ENCODE peak calls at places on chromosomes 1 and 21, in seven cellular contexts. N, O, G, M, R, D and V are unnamed samples.

GRCh38 chr1:53715478-53715877 is 23.5 kb downstream of the GLIS1 start:
- DNase-seq in N (no peak), O (peak), G (no peak), M (no peak), R (peak), D (no peak), V (no peak)

GRCh38 chr1:100387209-100387608 is 34.9 kb downstream of the CDC14A start:
- DNase-seq in N (no peak), O (no peak), G (no peak), M (no peak), R (no peak), D (no peak), V (no peak)

GRCh38 chr1:4963251-4963650 is 308.8 kb downstream of the AJAP1 start:
- DNase-seq in N (no peak), O (peak), G (no peak), M (peak), R (no peak), D (no peak), V (no peak)

GRCh38 chr1:36223373-36223995 is 759 bp upstream of the THRAP3 start:
- DNase-seq in N (no peak), O (peak), G (no peak), M (peak), R (no peak), D (no peak), V (peak)

GRCh38 chr1:73627723-73628122 is 570.3 kb downstream of the LRRIQ3 start:
- DNase-seq in N (no peak), O (no peak), G (no peak), M (no peak), R (no peak), D (no peak), V (no peak)

GRCh38 chr1:27940297-27940696 is 5.5 kb downstream of the SMPDL3B start:
- DNase-seq in N (peak), O (peak), G (peak), M (peak), R (no peak), D (no peak), V (peak)

GRCh38 chr1:37657620-37658412 is 23.1 kb upstream of the RSPO1 start:
- DNase-seq in N (no peak), O (no peak), G (no peak), M (no peak), R (no peak), D (no peak), V (no peak)

GRCh38 chr21:36966066-36966845 is at the start of gene HLCS:
- DNase-seq in N (peak), O (peak), G (peak), M (peak), R (peak), D (peak), V (peak)

GRCh38 chr1:51736702-51737101 is 119.8 kb downstream of the OSBPL9 start:
- DNase-seq in N (no peak), O (peak), G (no peak), M (no peak), R (no peak), D (no peak), V (peak)

GRCh38 chr21:28419110-28419509 is 573.6 kb downstream of the LTN1 start:
- DNase-seq in N (no peak), O (no peak), G (no peak), M (no peak), R (no peak), D (no peak), V (no peak)

GRCh38 chr21:14284439-14284838 is 68.5 kb downstream of the RBM11 start:
- DNase-seq in N (no peak), O (no peak), G (no peak), M (no peak), R (no peak), D (no peak), V (no peak)

GRCh38 chr1:41631971-41632370 is 147.5 kb upstream of the EDN2 start:
- DNase-seq in N (no peak), O (no peak), G (no peak), M (no peak), R (no peak), D (no peak), V (no peak)

GRCh38 chr1:75969550-75969949 is 37.3 kb upstream of the ASB17 start:
- DNase-seq in N (no peak), O (no peak), G (no peak), M (no peak), R (no peak), D (no peak), V (no peak)

GRCh38 chr21:41449613-41450012 is 23.6 kb downstream of the MX1 start:
- DNase-seq in N (no peak), O (no peak), G (no peak), M (no peak), R (no peak), D (no peak), V (no peak)

GRCh38 chr1:9244501-9245229 is 10.1 kb downstream of the H6PD start:
- DNase-seq in N (no peak), O (peak), G (no peak), M (no peak), R (no peak), D (no peak), V (no peak)

GRCh38 chr1:209879539-209879938 is 51.8 kb downstream of the UTP25 start:
- DNase-seq in N (no peak), O (no peak), G (no peak), M (no peak), R (no peak), D (peak), V (no peak)

GRCh38 chr1:175978476-175978875 is 228.6 kb downstream of the COP1 start:
- DNase-seq in N (no peak), O (no peak), G (no peak), M (no peak), R (no peak), D (no peak), V (no peak)

GRCh38 chr1:44030606-44031050 is 634 bp downstream of the SLC6A9 start:
- DNase-seq in N (peak), O (peak), G (no peak), M (no peak), R (peak), D (peak), V (peak)

GRCh38 chr1:65793359-65793732 is 651 bp downstream of the PDE4B start:
- DNase-seq in N (no peak), O (no peak), G (no peak), M (no peak), R (no peak), D (peak), V (no peak)

GRCh38 chr1:227747382-227747781 is 12.1 kb downstream of the SNAP47 start:
- DNase-seq in N (no peak), O (no peak), G (no peak), M (no peak), R (no peak), D (no peak), V (no peak)

GRCh38 chr1:113231866-113232265 is 158.4 kb upstream of the MAGI3 start:
- DNase-seq in N (no peak), O (no peak), G (no peak), M (no peak), R (no peak), D (no peak), V (no peak)

GRCh38 chr1:1598720-1599029 is 1.3 kb downstream of the FNDC10 start:
- DNase-seq in N (no peak), O (peak), G (no peak), M (no peak), R (no peak), D (no peak), V (no peak)

GRCh38 chr21:45281411-45282282 is 6.0 kb downstream of the POFUT2 start:
- DNase-seq in N (no peak), O (no peak), G (no peak), M (no peak), R (no peak), D (no peak), V (no peak)